ENCODE peak calls at places on chromosomes 16 and 17, in five cellular contexts. One of them, this sample, is unnamed.

GRCh38 chr17:51035436-51035835 is 85.2 kb downstream of the SPAG9 start:
- DNase-seq in kidney: no peak
- DNase-seq in astrocyte of the spinal cord: peak; percentile 87
- DNase-seq in GM06990: no peak
- DNase-seq in K562: no peak
- DNase-seq in this sample: peak; percentile 65

GRCh38 chr16:64738321-64738960 is 383.4 kb downstream of the CDH11 start:
- DNase-seq in kidney: no peak
- DNase-seq in astrocyte of the spinal cord: peak; percentile 73
- DNase-seq in GM06990: no peak
- DNase-seq in K562: no peak
- DNase-seq in this sample: peak; percentile 56

GRCh38 chr16:86562356-86562755 is 4.3 kb upstream of the FOXC2 start:
- DNase-seq in kidney: no peak
- DNase-seq in astrocyte of the spinal cord: no peak
- DNase-seq in GM06990: no peak
- DNase-seq in K562: no peak
- DNase-seq in this sample: no peak

GRCh38 chr16:80824623-80825364 is 20.4 kb upstream of the CDYL2 start:
- DNase-seq in kidney: no peak
- DNase-seq in astrocyte of the spinal cord: peak; percentile 80
- DNase-seq in GM06990: no peak
- DNase-seq in K562: peak; percentile 46
- DNase-seq in this sample: peak; percentile 66

GRCh38 chr17:49456172-49456965 is 38.7 kb upstream of the NGFR start:
- DNase-seq in kidney: no peak
- DNase-seq in astrocyte of the spinal cord: peak; percentile 73
- DNase-seq in GM06990: no peak
- DNase-seq in K562: no peak
- DNase-seq in this sample: peak; percentile 21

GRCh38 chr16:58121132-58121531 is 8.0 kb downstream of the CFAP20 start:
- DNase-seq in kidney: no peak
- DNase-seq in astrocyte of the spinal cord: no peak
- DNase-seq in GM06990: no peak
- DNase-seq in K562: peak; percentile 41
- DNase-seq in this sample: no peak

GRCh38 chr16:29899516-29900101 is at the start of gene SEZ6L2:
- DNase-seq in kidney: peak; percentile 87
- DNase-seq in astrocyte of the spinal cord: peak; percentile 78
- DNase-seq in GM06990: no peak
- DNase-seq in K562: peak; percentile 93
- DNase-seq in this sample: peak; percentile 89

GRCh38 chr17:82334622-82335394 is 1.2 kb upstream of the SECTM1 start:
- DNase-seq in kidney: peak; percentile 80
- DNase-seq in astrocyte of the spinal cord: peak; percentile 30
- DNase-seq in GM06990: no peak
- DNase-seq in K562: no peak
- DNase-seq in this sample: no peak

GRCh38 chr16:55647798-55648197 is 8.0 kb upstream of the SLC6A2 start:
- DNase-seq in kidney: no peak
- DNase-seq in astrocyte of the spinal cord: no peak
- DNase-seq in GM06990: no peak
- DNase-seq in K562: no peak
- DNase-seq in this sample: no peak

GRCh38 chr16:31177136-31177535 is 2.8 kb upstream of the FUS start:
- DNase-seq in kidney: no peak
- DNase-seq in astrocyte of the spinal cord: peak; percentile 82
- DNase-seq in GM06990: no peak
- DNase-seq in K562: no peak
- DNase-seq in this sample: no peak

GRCh38 chr16:31073823-31074072 is 292 bp downstream of the ZNF668 start:
- DNase-seq in kidney: no peak
- DNase-seq in astrocyte of the spinal cord: no peak
- DNase-seq in GM06990: no peak
- DNase-seq in K562: no peak
- DNase-seq in this sample: no peak

GRCh38 chr16:72926671-72927070 is 121.3 kb downstream of the ZFHX3 start:
- DNase-seq in kidney: no peak
- DNase-seq in astrocyte of the spinal cord: no peak
- DNase-seq in GM06990: no peak
- DNase-seq in K562: no peak
- DNase-seq in this sample: no peak

GRCh38 chr17:45361451-45361850 is 44.6 kb upstream of the MAP3K14 start:
- DNase-seq in kidney: no peak
- DNase-seq in astrocyte of the spinal cord: no peak
- DNase-seq in GM06990: no peak
- DNase-seq in K562: no peak
- DNase-seq in this sample: no peak

GRCh38 chr17:73644145-73645049 is at the start of gene SDK2:
- DNase-seq in kidney: peak; percentile 76
- DNase-seq in astrocyte of the spinal cord: peak; percentile 7
- DNase-seq in GM06990: no peak
- DNase-seq in K562: no peak
- DNase-seq in this sample: no peak

GRCh38 chr17:73642659-73643011 is 1.6 kb downstream of the SDK2 start:
- DNase-seq in kidney: no peak
- DNase-seq in astrocyte of the spinal cord: no peak
- DNase-seq in GM06990: no peak
- DNase-seq in K562: no peak
- DNase-seq in this sample: no peak

GRCh38 chr17:73643846-73644144 is 450 bp downstream of the SDK2 start:
- DNase-seq in kidney: no peak
- DNase-seq in astrocyte of the spinal cord: no peak
- DNase-seq in GM06990: no peak
- DNase-seq in K562: no peak
- DNase-seq in this sample: no peak

GRCh38 chr17:73641779-73642580 is 2.3 kb downstream of the SDK2 start:
- DNase-seq in kidney: no peak
- DNase-seq in astrocyte of the spinal cord: no peak
- DNase-seq in GM06990: no peak
- DNase-seq in K562: no peak
- DNase-seq in this sample: no peak

DNA sequence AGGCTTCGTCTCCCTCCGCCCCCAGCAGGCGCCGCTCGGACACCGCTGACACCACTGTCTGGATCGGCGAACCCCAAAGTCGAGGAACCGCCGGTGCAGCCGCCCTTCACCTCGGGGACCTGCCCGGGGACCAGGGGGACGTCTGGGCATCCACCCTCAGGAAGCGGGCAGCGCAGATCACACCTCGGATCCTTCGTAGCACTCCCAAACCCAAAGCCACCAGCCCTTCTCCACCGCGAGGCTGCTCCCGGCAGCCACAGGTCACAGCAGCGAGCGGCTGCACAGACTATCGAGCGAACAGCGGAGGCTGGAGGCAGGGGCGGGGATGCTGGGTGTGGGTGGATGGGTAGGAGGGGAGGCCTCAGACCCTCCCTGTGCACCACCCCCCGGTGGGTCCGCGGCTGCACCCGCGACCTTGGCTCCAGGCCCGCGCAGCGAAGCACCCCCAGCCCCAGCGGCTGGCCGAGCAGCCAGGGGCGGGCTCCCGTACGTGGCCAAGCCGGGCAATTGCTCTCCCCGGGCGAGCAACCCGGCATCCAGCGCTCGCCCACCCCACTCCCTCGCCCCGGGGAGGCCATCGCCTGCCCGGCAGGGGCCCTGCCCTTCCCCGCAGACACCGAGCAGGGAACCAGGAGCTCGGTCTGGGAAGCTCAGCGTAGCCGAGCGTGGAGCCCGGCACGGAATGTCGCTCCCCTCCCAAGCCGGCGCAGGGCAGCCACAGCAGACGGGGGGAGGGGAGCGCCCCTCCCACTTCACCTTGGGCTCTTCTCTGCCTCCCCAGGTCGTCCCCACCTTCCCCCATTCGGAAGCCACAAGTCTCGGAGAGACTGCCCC is 1.0 kb downstream of the SDK2 start:
- DNase-seq in kidney: peak; percentile 79
- DNase-seq in astrocyte of the spinal cord: no peak
- DNase-seq in GM06990: no peak
- DNase-seq in K562: no peak
- DNase-seq in this sample: no peak
- H3K4me3 ChIP-seq in kidney: peak overlapping the region; percentile 44
- H3K4me3 ChIP-seq in astrocyte of the spinal cord: no peak overlapping the region
- H3K4me3 ChIP-seq in GM06990: no peak overlapping the region
- H3K4me3 ChIP-seq in K562: no peak overlapping the region
- H3K4me3 ChIP-seq in this sample: peak overlapping the region; percentile 27

GRCh38 chr17:60153606-60154355 is 4.0 kb downstream of the CA4 start:
- DNase-seq in kidney: peak; percentile 43
- DNase-seq in astrocyte of the spinal cord: no peak
- DNase-seq in GM06990: no peak
- DNase-seq in K562: no peak
- DNase-seq in this sample: no peak

GRCh38 chr17:60155427-60155814 is 5.6 kb downstream of the CA4 start:
- DNase-seq in kidney: no peak
- DNase-seq in astrocyte of the spinal cord: no peak
- DNase-seq in GM06990: no peak
- DNase-seq in K562: no peak
- DNase-seq in this sample: no peak

GRCh38 chr17:60156746-60157145 is 7.0 kb downstream of the CA4 start:
- DNase-seq in kidney: peak; percentile 42
- DNase-seq in astrocyte of the spinal cord: no peak
- DNase-seq in GM06990: no peak
- DNase-seq in K562: no peak
- DNase-seq in this sample: no peak

GRCh38 chr17:60155815-60156214 is 6.0 kb downstream of the CA4 start:
- DNase-seq in kidney: peak; percentile 58
- DNase-seq in astrocyte of the spinal cord: no peak
- DNase-seq in GM06990: no peak
- DNase-seq in K562: no peak
- DNase-seq in this sample: no peak

DNA sequence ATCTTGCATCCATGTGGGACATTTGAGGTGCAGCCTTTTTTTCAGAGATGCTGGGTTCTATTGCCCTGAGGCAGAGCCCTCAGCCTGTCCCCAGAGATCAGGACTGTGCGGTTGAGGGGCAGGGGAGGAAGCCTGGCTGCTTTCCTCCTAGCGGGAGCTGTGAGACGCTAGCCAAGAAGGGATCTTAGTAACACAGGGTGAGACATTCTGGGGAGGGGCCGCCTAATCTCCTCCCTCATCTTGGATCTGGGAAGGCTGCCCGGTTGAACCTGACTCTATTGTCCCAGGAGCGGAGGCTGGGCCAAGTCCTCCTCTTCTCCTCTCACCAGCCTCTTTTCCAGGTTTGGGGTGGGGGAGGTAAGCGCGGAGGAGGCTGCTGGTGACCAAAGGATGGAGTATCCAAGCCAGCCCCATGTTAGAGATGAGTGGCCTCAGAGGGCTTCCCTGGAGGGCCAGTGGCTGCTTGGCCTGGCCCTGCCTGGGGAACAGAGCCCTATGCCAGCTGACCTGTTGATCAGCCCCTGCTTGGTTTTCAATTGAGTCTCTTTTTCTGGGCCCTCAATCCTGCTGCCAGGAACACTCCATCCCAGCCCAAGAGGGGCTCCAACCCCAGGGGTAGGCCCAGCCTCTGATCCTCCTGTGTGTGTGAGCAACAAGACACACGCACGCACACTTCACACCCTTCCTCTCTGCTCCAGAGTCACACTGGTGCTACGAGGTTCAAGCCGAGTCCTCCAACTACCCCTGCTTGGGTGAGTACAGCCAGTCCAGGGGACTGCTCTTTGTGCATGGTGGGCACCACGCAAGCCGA is 5.0 kb downstream of the CA4 start:
- DNase-seq in kidney: peak; percentile 86
- DNase-seq in astrocyte of the spinal cord: peak; percentile 77
- DNase-seq in GM06990: no peak
- DNase-seq in K562: no peak
- DNase-seq in this sample: peak; percentile 58
- TF ChIP-seq CTCF in kidney: no peak
- TF ChIP-seq CTCF in astrocyte of the spinal cord: no peak
- TF ChIP-seq CTCF in GM06990: no peak
- TF ChIP-seq CTCF in K562: no peak
- TF ChIP-seq CTCF in this sample: no peak

DNA sequence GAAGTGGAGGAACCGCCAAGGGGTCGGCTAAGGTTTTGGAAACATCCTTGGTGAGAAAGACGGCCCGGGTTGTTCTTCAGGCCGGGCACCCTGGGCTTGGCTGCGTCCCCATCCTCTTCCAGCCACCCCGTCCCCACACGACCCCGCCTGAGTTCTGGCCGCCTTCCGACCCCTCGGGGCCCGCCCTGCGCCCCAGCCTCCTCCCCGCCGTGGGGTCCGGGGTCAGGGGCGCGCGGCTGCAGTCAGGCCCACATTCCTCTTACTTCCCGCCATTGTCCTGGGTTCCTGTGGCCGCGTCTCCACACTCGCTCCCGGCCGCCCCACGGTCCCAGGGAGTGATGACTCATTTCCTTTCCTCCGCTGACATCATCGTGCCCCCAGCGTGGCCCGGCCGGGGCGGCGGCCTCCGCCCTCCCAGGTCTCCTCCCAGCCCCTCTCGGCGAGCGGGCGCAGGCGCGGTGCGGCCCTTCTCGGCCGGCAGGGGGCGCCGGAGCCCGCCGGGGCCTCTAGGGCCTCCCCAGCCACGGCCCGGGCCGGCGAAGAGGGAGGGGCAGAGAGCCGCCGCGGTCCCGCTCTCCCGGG is 59.6 kb downstream of the WSB1 start:
- DNase-seq in kidney: peak; percentile 98
- DNase-seq in astrocyte of the spinal cord: peak; percentile 94
- DNase-seq in GM06990: peak; percentile 92
- DNase-seq in K562: peak; percentile 97
- DNase-seq in this sample: peak; percentile 91
- H3K4me3 ChIP-seq in kidney: peak overlapping the region; percentile 71
- H3K4me3 ChIP-seq in astrocyte of the spinal cord: peak overlapping the region; percentile 50
- H3K4me3 ChIP-seq in GM06990: peak overlapping the region; percentile 88
- H3K4me3 ChIP-seq in K562: peak overlapping the region; percentile 79
- H3K4me3 ChIP-seq in this sample: peak overlapping the region; percentile 51

GRCh38 chr16:56932588-56933265 is 785 bp downstream of the HERPUD1 start:
- DNase-seq in kidney: peak; percentile 93
- DNase-seq in astrocyte of the spinal cord: peak; percentile 60
- DNase-seq in GM06990: peak; percentile 72
- DNase-seq in K562: peak; percentile 52
- DNase-seq in this sample: peak; percentile 55
- TF ChIP-seq CTCF in kidney: no peak
- TF ChIP-seq CTCF in astrocyte of the spinal cord: no peak
- TF ChIP-seq CTCF in GM06990: no peak
- TF ChIP-seq CTCF in K562: no peak
- TF ChIP-seq CTCF in this sample: no peak

This sample was measured in brain microvascular endothelial cell.